ENCODE peak calls at places on chromosome 15, in eight cellular contexts. U is psoas muscle, T is tibial artery, C is cardiac muscle cell, X is GM06990, S is mammary epithelial cell, N is neural progenitor cell, L is uterus. G is an unnamed sample.
A peak's percentile ranks its signal among the peaks of the same experiment; 100 is the strongest.

GRCh38 chr15:65541231-65541630 is 11.0 kb downstream of the HACD3 start:
- DNase-seq in U (no peak), T (no peak), C (no peak), X (no peak), S (no peak), N (no peak), L (no peak), G (no peak)

GRCh38 chr15:38525489-38525888 is 39.1 kb downstream of the RASGRP1 start:
- DNase-seq in U (no peak), T (no peak), C (no peak), X (no peak), S (no peak), N (no peak), L (no peak), G (peak; percentile 50)

GRCh38 chr15:89307046-89307587 is 27.5 kb downstream of the POLG start:
- DNase-seq in U (no peak), T (no peak), C (peak; percentile 26), X (no peak), S (peak; percentile 29), N (no peak), L (no peak), G (no peak)

GRCh38 chr15:39692464-39693327 is 89.9 kb downstream of the FSIP1 start:
- DNase-seq in U (no peak), T (no peak), C (peak; percentile 35), X (peak; percentile 28), S (no peak), N (peak; percentile 96), L (no peak), G (no peak)

GRCh38 chr15:48806151-48806550 is 4.7 kb downstream of the CEP152 start:
- DNase-seq in U (no peak), T (no peak), C (peak; percentile 56), X (no peak), S (no peak), N (no peak), L (no peak), G (no peak)

GRCh38 chr15:32641517-32642059 is at the start of gene SCG5:
- DNase-seq in U (no peak), T (no peak), C (peak; percentile 69), X (no peak), S (no peak), N (peak; percentile 86), L (no peak), G (no peak)

GRCh38 chr15:88982304-88982945 is 69.2 kb upstream of the MFGE8 start:
- DNase-seq in U (peak; percentile 81), T (peak; percentile 76), C (peak; percentile 96), X (peak; percentile 65), S (no peak), N (no peak), L (peak; percentile 85), G (no peak)

GRCh38 chr15:69236505-69236904 is 62.2 kb upstream of the PAQR5 start:
- DNase-seq in U (no peak), T (no peak), C (no peak), X (no peak), S (peak; percentile 48), N (no peak), L (no peak), G (no peak)

GRCh38 chr15:101710806-101711205 is 13.5 kb downstream of the TARS3 start:
- DNase-seq in U (no peak), T (no peak), C (peak; percentile 32), X (no peak), S (no peak), N (no peak), L (no peak), G (no peak)

GRCh38 chr15:62895905-62896316 is 146.6 kb upstream of the TPM1 start:
- DNase-seq in U (no peak), T (no peak), C (peak; percentile 73), X (no peak), S (peak; percentile 84), N (no peak), L (no peak), G (no peak)

GRCh38 chr15:73800662-73801345 is 47.7 kb upstream of the INSYN1 start:
- DNase-seq in U (peak; percentile 93), T (peak; percentile 73), C (peak; percentile 84), X (no peak), S (peak; percentile 43), N (no peak), L (peak; percentile 22), G (no peak)

GRCh38 chr15:29819979-29820801 is 2.1 kb downstream of the TJP1 start:
- DNase-seq in U (no peak), T (no peak), C (no peak), X (no peak), S (no peak), N (no peak), L (no peak), G (no peak)

GRCh38 chr15:68885070-68885469 is 45.3 kb upstream of the SPESP1 start:
- DNase-seq in U (no peak), T (no peak), C (peak; percentile 90), X (no peak), S (peak; percentile 54), N (no peak), L (no peak), G (no peak)

DNA sequence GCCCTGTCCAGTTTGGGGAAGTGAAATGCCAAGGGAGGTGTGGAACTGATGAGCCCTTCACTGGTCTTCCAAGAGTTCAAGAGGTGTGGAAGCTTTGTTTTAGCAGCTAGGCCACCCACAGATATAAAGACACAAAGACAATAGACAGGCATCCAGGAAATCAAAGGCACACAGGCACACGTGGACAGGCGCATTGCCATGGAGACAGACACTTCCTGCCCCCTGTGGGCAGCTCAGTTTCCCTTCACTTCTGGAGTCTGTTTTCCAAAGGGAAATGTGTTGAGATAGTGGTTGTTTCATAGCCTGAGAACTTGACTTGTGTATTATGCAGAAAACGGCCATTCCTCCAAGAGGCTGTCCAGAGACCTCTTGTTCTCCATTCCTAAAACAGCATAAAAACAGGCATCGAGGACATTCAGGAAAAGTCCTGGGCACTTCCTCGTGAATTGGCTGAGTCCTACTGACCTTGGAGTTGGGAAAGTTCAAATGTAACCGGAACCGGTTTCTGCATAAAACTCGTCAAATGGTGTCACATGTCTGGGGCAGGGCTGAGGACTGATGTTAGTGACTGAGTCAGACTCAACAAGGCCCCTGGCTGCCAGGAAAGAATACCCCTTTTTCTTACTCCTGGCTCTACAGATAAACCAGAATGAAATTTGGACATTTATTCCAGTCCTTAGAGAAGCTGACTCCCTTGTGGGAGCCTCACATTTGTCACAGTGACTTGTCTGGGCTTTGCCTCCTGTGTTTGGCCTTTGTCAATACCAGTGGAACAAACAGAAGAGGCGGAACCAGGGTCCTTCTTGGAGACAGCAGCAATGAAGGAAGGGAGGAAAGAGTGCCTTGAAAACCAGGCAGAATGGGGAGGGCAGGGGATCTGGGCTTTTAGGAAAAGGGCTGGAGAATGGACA is 1.3 kb downstream of the ALPK3 start:
- DNase-seq in U (peak; percentile 73), T (peak; percentile 70), C (peak; percentile 81), X (no peak), S (no peak), N (peak; percentile 80), L (no peak), G (peak; percentile 17)
- TF ChIP-seq CTCF in U (no peak), T (no peak), C (no peak), X (no peak), S (no peak), N (no peak), L (no peak), G (no peak)

DNA sequence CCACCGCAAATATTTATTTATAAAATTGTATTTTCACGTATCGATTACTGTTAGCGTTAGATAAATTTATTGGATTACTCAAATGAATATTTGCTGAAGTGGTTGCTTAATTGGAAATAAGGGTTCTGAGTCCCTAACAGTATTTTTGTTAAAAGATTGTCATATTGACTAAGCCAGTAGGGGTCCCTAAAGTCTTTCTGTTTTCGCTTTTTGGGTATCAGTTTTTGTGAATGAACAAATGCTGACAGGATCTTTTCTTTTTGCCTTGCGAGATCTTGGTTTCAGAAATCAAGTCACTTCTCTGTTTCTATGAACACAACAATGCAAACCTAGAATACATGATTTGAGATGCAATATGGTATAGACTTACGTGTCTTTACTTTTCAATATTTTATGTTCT is 7.1 kb downstream of the RAD51 start:
- DNase-seq in U (no peak), T (no peak), C (peak; percentile 22), X (no peak), S (no peak), N (no peak), L (no peak), G (no peak)
- TF ChIP-seq CTCF in U (no peak), T (no peak), C (peak; percentile 23), X (peak; percentile 31), S (no peak), N (peak; percentile 22), L (no peak), G (no peak)

GRCh38 chr15:53670701-53671100 is 88.8 kb downstream of the WDR72 start:
- DNase-seq in U (no peak), T (no peak), C (no peak), X (no peak), S (no peak), N (no peak), L (no peak), G (no peak)

GRCh38 chr15:53671545-53671944 is 87.9 kb downstream of the WDR72 start:
- DNase-seq in U (no peak), T (no peak), C (no peak), X (no peak), S (no peak), N (no peak), L (no peak), G (no peak)

DNA sequence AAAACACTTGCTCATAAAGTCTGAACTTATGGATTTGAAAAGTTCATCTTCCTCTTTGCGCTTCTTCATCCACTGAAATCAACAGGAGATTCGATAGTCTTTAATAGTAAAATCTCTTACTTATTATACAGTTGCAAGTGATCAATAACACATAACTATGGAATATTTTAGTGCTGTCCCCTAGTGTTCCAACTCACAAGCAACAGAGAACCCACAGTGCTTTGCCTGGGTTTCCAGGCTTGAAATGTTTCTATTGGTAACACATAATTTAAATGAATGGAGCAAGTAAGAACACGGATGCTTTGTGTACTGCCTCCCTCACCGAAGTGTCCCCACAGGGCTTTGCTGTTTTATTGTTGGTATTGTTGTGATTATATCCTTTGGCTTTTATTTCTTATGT is 93.5 kb downstream of the WDR72 start:
- DNase-seq in U (no peak), T (no peak), C (no peak), X (no peak), S (no peak), N (no peak), L (no peak), G (no peak)
- TF ChIP-seq CTCF in U (no peak), T (no peak), C (no peak), X (no peak), S (peak; percentile 35), N (peak; percentile 34), L (no peak), G (no peak)

GRCh38 chr15:70876683-70877082 is 15.6 kb downstream of the THAP10 start:
- DNase-seq in U (no peak), T (no peak), C (no peak), X (no peak), S (no peak), N (no peak), L (no peak), G (no peak)
- TF ChIP-seq CTCF in U (no peak), T (no peak), C (no peak), X (no peak), S (no peak), N (no peak), L (no peak), G (no peak)

GRCh38 chr15:100464895-100465294 is 63.9 kb downstream of the CERS3 start:
- DNase-seq in U (no peak), T (no peak), C (no peak), X (no peak), S (no peak), N (peak; percentile 8), L (no peak), G (peak; percentile 4)
- TF ChIP-seq CTCF in U (no peak), T (no peak), C (no peak), X (no peak), S (no peak), N (no peak), L (no peak), G (no peak)